ENCODE peak calls at places on chromosomes 12 and 14, in seven cellular contexts. G, N, J, L, I, Q and P are unnamed samples.
A peak's percentile ranks its signal among the peaks of the same experiment; 100 is the strongest.

GRCh38 chr12:80936353-80936641 is 1.4 kb downstream of the LIN7A start:
- DNase-seq in L (no peak), I (no peak), G (no peak), N (no peak), J (no peak), Q (no peak), P (peak; percentile 36)

GRCh38 chr12:29113101-29113500 is 36.0 kb upstream of the FAR2 start:
- DNase-seq in L (no peak), G (no peak), Q (no peak), I (no peak), J (peak; percentile 21), N (no peak), P (no peak)

GRCh38 chr14:23566782-23567185 is 807 bp downstream of the AP1G2 start:
- DNase-seq in N (no peak), Q (peak; percentile 28), I (no peak), L (no peak), J (no peak), G (no peak), P (no peak)

GRCh38 chr12:8087666-8088065 is 5.6 kb downstream of the NECAP1 start:
- DNase-seq in J (no peak), L (no peak), G (no peak), I (no peak), Q (no peak), N (no peak), P (no peak)

GRCh38 chr14:42703501-42703900 is 1096.8 kb downstream of the LRFN5 start:
- DNase-seq in N (no peak), I (no peak), Q (no peak), J (no peak), G (no peak), L (no peak), P (no peak)

GRCh38 chr14:100341301-100342031 is 18.3 kb downstream of the SLC25A47 start:
- DNase-seq in N (no peak), J (peak; percentile 95), Q (peak; percentile 66), L (no peak), G (peak; percentile 98), I (peak; percentile 48), P (peak; percentile 32)

GRCh38 chr12:41621288-41621687 is 433.2 kb downstream of the PDZRN4 start:
- DNase-seq in J (no peak), L (no peak), I (no peak), G (no peak), Q (no peak), N (no peak), P (no peak)

GRCh38 chr12:64518396-64518795 is 66.5 kb downstream of the TBK1 start:
- DNase-seq in L (no peak), J (no peak), I (no peak), G (no peak), N (no peak), Q (no peak), P (no peak)

GRCh38 chr12:124389537-124390441 is 94.9 kb downstream of the RFLNA start:
- DNase-seq in N (no peak), Q (no peak), J (no peak), G (no peak), L (no peak), I (no peak), P (no peak)
- H3K4me3 ChIP-seq in N (no peak overlapping the region), Q (peak overlapping the region; percentile 66), J (no peak overlapping the region), G (no peak overlapping the region), L (peak overlapping the region; percentile 64), I (peak overlapping the region; percentile 75), P (no peak overlapping the region)

GRCh38 chr14:45290547-45290946 is 37.5 kb upstream of the MIS18BP1 start:
- DNase-seq in N (no peak), I (no peak), J (no peak), L (no peak), G (no peak), Q (no peak), P (no peak)

GRCh38 chr14:45287609-45288008 is 34.6 kb upstream of the MIS18BP1 start:
- DNase-seq in J (no peak), L (no peak), I (no peak), Q (no peak), N (no peak), G (no peak), P (no peak)

DNA sequence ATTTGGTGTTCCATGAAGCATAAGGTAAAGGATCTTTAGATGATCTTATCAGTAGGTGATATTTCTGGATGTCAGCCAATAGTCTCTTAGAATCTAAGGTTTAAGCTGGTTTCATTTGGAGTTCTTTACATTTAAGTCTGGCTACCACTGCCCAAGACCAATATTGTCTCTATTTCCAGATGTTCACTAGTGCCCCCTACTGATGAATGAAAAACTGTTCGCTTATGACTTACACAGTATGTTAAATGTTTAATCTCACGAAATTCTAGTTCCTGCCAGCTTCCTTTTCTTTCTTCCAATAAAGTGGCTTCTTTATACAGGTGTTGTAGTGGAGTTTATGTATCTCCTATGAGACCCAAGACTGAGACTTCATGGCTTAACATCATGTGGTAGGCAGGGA is 31.8 kb upstream of the MIS18BP1 start:
- DNase-seq in G (no peak), L (no peak), N (no peak), Q (no peak), J (no peak), I (no peak), P (no peak)
- TF ChIP-seq CTCF in G (no peak), L (no peak), N (no peak), Q (no peak), J (no peak), I (no peak), P (no peak)

GRCh38 chr12:108641446-108642268 is 8.0 kb upstream of the SELPLG start:
- DNase-seq in J (no peak), L (no peak), Q (no peak), I (no peak), G (no peak), N (no peak), P (no peak)
- H3K27ac ChIP-seq in J (no peak overlapping the region), L (peak overlapping the region; percentile 21), Q (no peak overlapping the region), I (peak overlapping the region; percentile 62), G (no peak overlapping the region), N (no peak overlapping the region), P (peak overlapping the region; percentile 44)

DNA sequence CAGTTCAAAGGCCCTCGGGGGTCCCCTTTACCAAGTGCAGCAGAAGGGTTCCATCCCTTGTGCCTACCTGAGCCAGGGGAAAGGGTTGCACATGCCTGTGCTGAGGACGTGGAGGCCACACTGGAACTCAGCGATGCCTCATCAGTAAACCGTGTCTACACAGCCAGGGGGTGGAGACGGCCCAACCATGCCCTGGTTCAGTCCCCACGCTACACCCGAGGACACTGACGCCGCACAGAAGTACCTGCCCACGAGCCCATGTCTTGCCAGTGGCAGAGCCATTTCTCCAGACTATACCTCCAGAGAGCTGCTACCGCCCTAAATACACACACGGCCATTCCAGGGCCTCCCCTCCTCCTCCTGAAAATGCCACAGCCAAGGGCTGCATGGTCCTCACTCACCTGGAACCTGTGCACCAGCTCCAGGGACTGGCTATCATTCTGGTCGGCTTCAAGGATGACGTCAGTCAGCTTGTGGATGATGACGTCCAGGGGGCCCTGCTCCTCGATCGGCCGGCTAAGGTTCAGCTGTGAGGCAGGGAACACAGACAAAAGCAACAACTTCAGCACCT is 93.4 kb downstream of the CHGA start:
- DNase-seq in I (no peak), Q (no peak), G (no peak), L (no peak), N (no peak), J (no peak), P (no peak)
- H3K4me3 ChIP-seq in I (no peak overlapping the region), Q (no peak overlapping the region), G (no peak overlapping the region), L (no peak overlapping the region), N (no peak overlapping the region), J (no peak overlapping the region), P (no peak overlapping the region)

DNA sequence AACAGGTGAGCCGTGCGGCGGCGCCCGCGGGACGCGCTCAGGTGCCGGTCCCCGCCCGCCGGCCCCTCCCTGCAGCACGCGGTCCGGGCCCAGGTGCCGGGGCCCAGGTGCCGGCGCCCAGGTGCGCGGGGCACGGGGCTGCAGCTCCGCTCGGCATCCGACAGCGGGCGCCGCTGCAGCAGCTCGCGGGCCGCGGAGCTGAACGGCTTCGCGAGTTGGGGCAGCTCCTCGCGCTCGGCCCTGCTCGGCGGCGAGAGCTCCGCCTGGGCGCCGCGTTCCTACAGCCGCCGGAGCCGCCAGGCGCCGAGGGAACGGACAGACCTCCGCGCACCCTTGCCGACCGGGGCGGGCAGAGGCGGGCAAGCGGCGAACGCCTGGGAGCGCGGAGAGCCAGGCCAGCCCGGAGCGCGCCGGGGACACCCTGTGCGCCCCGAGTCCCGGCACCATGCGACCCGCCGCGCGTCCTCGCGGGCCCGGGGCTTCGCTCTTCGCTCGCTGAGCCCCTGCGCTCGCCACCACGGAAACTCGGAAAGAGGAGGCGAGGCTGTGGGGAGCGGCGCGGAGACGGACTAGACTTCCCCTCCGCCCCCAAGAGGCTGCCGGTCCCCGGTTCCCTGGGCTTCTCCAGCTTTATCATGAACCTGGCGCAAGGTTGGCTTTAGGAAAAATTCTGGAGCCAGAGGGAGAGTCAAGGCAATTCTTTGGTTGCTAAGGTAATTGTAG is at the start of gene RGS6:
- DNase-seq in J (no peak), L (peak; percentile 26), Q (no peak), G (no peak), N (no peak), I (peak; percentile 39), P (no peak)
- TF ChIP-seq CTCF in J (no peak), L (peak; percentile 12), Q (no peak), G (peak; percentile 9), N (no peak), I (peak; percentile 33), P (no peak)

DNA sequence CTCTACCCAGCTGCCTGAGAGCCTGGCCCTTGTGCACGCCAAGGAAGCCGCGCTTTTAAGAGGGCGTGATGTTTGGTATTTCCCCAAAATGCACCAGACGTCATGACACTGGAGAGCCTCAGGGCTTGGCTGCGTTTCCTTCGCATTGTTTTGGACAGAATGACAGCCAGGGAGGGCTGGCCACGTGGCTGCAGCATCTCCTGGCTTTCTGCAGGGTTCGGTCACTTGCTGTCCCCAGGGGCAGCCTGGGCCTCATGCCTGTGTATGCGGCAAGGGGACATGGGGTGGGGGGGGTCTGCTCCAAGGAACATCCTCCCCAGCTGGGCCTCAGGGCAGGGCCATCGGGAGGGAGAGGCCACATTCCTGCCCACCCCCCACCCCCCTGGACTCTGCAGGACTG is 16.2 kb upstream of the NUDT14 start:
- DNase-seq in Q (peak; percentile 17), L (no peak), J (peak; percentile 35), N (no peak), I (peak; percentile 78), G (no peak), P (no peak)
- H3K27ac ChIP-seq in Q (no peak overlapping the region), L (peak overlapping the region; percentile 54), J (no peak overlapping the region), N (no peak overlapping the region), I (peak overlapping the region; percentile 81), G (peak overlapping the region; percentile 87), P (no peak overlapping the region)